ENCODE peak calls at places on chromosomes 12 and 14, in seven cellular contexts. R is EL; D is Panc1; V is CMK; Z is stimulated activated CD4-positive, alpha-beta T cell treated with anti-CD3 and anti-CD28 coated beads, TNF-alpha, amount 100 ng/mL, for 4 hours; H is activated CD8-positive, alpha-beta memory T cell treated with anti-CD3 and anti-CD28 coated beads for 1 hour; K is non-pigmented ciliary epithelial cell. J is an unnamed sample.

GRCh38 chr14:95446470-95446869 is 70.0 kb downstream of the SYNE3 start:
- DNase-seq in R (no peak), D (no peak), V (no peak), Z (no peak), H (no peak), K (no peak), J (no peak)

GRCh38 chr12:54407183-54407905 is 11.7 kb downstream of the ITGA5 start:
- DNase-seq in R (no peak), D (no peak), V (no peak), Z (no peak), H (no peak), K (no peak), J (no peak)

GRCh38 chr12:86193931-86194330 is 62.3 kb downstream of the MGAT4C start:
- DNase-seq in R (no peak), D (no peak), V (no peak), Z (no peak), H (no peak), K (no peak), J (no peak)

GRCh38 chr14:21279783-21280182 is at the start of gene RPGRIP1:
- DNase-seq in R (no peak), D (no peak), V (no peak), Z (no peak), H (no peak), K (no peak), J (no peak)

GRCh38 chr12:85147331-85147730 is 111.2 kb downstream of the LRRIQ1 start:
- DNase-seq in R (no peak), D (no peak), V (no peak), Z (no peak), H (no peak), K (no peak), J (no peak)

GRCh38 chr14:104519721-104520120 is 59.8 kb upstream of the C14orf180 start:
- DNase-seq in R (no peak), D (no peak), V (no peak), Z (no peak), H (no peak), K (no peak), J (no peak)

GRCh38 chr14:50139192-50139591 is 22.8 kb upstream of the VCPKMT start:
- DNase-seq in R (peak), D (no peak), V (no peak), Z (no peak), H (no peak), K (no peak), J (no peak)

GRCh38 chr14:61280526-61281185 is 482 bp downstream of the TMEM30B start:
- DNase-seq in R (peak), D (no peak), V (no peak), Z (peak), H (peak), K (no peak), J (peak)

GRCh38 chr12:104641862-104642261 is 185.1 kb downstream of the CHST11 start:
- DNase-seq in R (no peak), D (no peak), V (no peak), Z (no peak), H (no peak), K (no peak), J (no peak)

GRCh38 chr12:27449893-27450534 is 3.5 kb downstream of the SMCO2 start:
- DNase-seq in R (no peak), D (no peak), V (no peak), Z (no peak), H (no peak), K (no peak), J (no peak)

GRCh38 chr12:41846718-41847117 is 298.0 kb downstream of the GXYLT1 start:
- DNase-seq in R (no peak), D (no peak), V (no peak), Z (no peak), H (no peak), K (no peak), J (no peak)

GRCh38 chr14:99838555-99839193 is 45.5 kb downstream of the EML1 start:
- DNase-seq in R (peak), D (peak), V (no peak), Z (no peak), H (no peak), K (no peak), J (no peak)

GRCh38 chr12:132327351-132328171 is 1.8 kb downstream of the GALNT9 start:
- DNase-seq in R (peak), D (no peak), V (no peak), Z (peak), H (no peak), K (peak), J (no peak)

GRCh38 chr14:21668377-21668776 is 5.2 kb downstream of the OR4E1 start:
- DNase-seq in R (peak), D (peak), V (no peak), Z (no peak), H (no peak), K (peak), J (no peak)

J was measured in BE2C.